ENCODE peak calls at places on chromosome 7, in four cellular contexts. R is heart right ventricle, Q is OCI-LY7, J is fibroblast of pulmonary artery. P is an unnamed sample.

GRCh38 chr7:83882551-83882950 is 233.6 kb upstream of the SEMA3E start:
- DNase-seq in Q (no peak), R (no peak), J (no peak), P (no peak)

GRCh38 chr7:121480566-121481335 is 84.6 kb upstream of the FAM3C start:
- DNase-seq in J (no peak), Q (peak; percentile 14), R (no peak), P (no peak)

GRCh38 chr7:101957733-101958525 is 140.5 kb downstream of the CUX1 start:
- DNase-seq in R (no peak), Q (peak; percentile 54), J (no peak), P (no peak)

GRCh38 chr7:46810986-46811385 is 770.9 kb downstream of the TNS3 start:
- DNase-seq in J (no peak), Q (no peak), R (no peak), P (no peak)

GRCh38 chr7:108004220-108005142 is 1.5 kb upstream of the LAMB1 start:
- DNase-seq in J (peak; percentile 88), R (peak; percentile 27), Q (no peak), P (no peak)

GRCh38 chr7:156160811-156161210 is 348.5 kb upstream of the SHH start:
- DNase-seq in Q (no peak), J (no peak), R (no peak), P (no peak)

GRCh38 chr7:70215491-70215890 is 617.2 kb downstream of the AUTS2 start:
- DNase-seq in J (no peak), R (no peak), Q (peak; percentile 15), P (peak; percentile 29)

GRCh38 chr7:30252885-30253795 is 31.3 kb upstream of the ZNRF2 start:
- DNase-seq in Q (no peak), J (peak; percentile 40), R (peak; percentile 72), P (no peak)

GRCh38 chr7:128829391-128830166 is 627 bp upstream of the FLNC start:
- DNase-seq in R (peak; percentile 61), J (peak; percentile 40), Q (no peak), P (no peak)

GRCh38 chr7:124032369-124033092 is at the start of gene TMEM229A:
- DNase-seq in R (peak; percentile 3), Q (no peak), J (peak; percentile 52), P (peak; percentile 33)
- H3K4me3 ChIP-seq in R (peak within 1 kb of the TSS; percentile 44), Q (no peak within 1 kb of the TSS), J (peak within 1 kb of the TSS; percentile 56), P (no peak within 1 kb of the TSS)

DNA sequence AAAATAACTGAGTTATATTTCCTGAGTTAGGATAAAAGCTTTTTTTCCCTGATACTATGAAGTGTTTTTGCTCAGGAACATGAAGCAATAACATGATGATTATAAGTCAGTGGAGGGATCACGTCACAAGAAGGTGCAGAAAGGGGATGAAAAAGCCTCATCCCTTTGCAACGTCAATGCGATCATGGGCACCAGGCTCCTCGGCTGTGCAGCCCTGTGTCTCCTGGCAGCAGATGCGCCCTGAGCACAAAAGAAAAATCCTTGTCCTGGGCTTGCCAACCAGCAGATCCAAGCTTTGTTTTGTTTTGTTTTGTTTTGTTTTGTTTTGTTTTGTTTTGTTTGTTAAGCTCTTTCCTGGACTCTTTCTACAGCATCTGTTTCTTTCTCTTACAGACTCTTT is 103.5 kb upstream of the PRSS1 start:
- DNase-seq in J (no peak), Q (no peak), R (no peak), P (no peak)
- H3K4me3 ChIP-seq in J (no peak overlapping the region), Q (no peak overlapping the region), R (no peak overlapping the region), P (no peak overlapping the region)

DNA sequence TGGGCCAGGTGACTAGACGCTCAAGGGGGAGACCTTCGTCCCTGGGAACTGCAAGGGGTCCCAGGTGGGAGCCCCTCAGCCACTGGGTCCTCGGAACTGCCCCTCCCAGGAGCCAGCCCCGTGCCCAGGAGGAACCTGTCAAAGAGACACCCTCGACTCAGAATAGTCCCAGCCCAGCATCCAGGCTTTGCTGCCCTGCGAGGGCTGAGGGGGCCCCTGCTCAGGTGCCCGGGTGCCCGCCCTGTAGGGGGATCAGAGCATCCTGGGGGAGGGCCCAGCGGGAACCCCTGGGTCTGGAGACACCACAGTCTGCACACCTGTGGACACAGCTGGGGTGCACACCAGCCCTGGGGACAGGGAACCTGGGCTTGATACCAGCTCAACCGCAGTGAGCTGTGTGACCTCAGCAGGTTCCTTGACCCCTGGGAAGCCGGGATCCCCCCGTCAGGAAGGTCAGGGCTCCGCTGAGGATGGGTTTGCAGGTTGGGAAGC is 394 bp downstream of the ELN start:
- DNase-seq in R (no peak), Q (no peak), J (no peak), P (no peak)
- H3K4me3 ChIP-seq in R (peak overlapping the region; percentile 48), Q (no peak overlapping the region), J (peak overlapping the region; percentile 12), P (no peak overlapping the region)

DNA sequence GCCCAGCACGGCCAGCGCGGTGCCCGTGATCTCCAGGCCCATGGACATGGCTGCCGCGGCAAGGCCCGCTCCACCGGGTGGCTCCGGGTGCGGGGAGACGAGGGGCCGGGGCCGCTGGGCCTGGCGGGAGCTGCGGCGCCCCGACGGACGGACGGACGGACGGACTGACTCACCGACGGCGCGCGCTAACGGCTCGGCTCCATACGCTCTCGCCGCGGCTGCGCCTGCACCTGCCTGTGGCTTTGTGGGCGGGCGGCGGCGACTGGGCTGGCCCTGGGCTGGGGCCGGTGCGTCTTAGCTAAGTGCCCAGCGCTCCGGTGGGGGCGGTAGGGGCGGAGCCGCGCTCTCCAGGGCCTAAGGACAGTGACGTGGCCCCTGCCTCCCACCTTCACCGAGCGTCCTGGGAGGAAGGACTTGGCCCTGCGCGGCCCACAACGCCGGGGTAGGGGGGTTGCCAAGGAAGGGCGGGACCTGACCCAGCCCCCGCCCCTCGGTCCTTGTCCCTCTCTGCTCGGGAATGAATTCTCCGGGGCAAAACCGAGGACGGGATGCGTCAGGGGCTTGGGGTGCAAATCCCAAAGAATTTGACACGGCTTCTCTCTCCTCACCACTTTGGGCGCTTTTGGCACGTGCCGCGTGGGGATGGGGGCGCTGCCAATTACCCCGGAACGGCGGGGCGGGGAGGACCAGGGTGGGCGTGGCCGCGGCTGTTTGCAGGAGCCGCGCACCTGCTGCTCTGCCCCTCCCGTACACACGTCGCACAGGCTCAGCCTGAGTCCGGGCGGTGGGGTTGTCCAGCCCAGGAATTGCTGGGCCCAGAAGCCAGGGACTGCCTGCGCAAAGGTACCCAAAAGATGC is at the start of gene CLDN3:
- DNase-seq in R (no peak), J (no peak), Q (peak; percentile 13), P (peak; percentile 23)
- H3K4me3 ChIP-seq in R (no peak within 1 kb of the TSS), J (no peak within 1 kb of the TSS), Q (peak within 1 kb of the TSS; percentile 15), P (no peak within 1 kb of the TSS)

DNA sequence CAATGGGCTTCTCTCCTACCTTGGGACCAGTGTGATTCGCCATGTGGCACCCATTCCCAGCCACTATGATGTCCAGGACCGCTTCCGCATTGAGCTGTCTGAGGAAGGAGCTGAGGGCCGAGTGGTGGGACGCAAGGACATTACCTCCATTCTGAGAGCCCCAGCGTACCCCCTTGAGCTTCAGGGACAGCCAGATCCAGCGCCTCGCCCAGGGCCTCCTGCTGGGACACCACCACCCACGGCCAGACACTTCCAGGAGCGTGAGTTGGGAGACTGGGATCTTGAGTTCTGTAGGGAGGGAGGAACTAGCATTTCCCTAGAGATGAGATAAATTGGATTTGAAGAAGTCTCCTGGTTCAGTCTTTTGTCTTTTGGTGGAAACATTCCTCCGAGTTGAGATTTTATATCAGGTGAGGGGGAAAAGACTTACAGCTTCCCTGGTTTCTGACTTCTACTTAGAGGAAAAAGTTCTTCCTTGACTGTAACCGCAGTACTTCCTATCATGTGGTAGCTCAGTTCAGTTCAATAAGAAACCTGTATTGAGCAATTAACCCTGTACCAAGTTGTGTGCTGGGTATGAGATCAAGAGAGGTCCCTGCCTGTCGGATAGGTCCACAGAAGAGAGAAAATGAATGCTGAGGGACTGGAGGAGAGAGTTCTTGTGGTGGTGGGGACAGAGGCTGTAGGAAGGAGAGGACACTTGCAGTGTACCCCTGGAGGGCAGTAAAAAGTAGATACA is 1.3 kb downstream of the MOSPD3 start:
- DNase-seq in R (no peak), Q (no peak), J (no peak), P (no peak)
- H3K4me3 ChIP-seq in R (peak overlapping the region; percentile 85), Q (no peak overlapping the region), J (peak overlapping the region; percentile 76), P (no peak overlapping the region)

DNA sequence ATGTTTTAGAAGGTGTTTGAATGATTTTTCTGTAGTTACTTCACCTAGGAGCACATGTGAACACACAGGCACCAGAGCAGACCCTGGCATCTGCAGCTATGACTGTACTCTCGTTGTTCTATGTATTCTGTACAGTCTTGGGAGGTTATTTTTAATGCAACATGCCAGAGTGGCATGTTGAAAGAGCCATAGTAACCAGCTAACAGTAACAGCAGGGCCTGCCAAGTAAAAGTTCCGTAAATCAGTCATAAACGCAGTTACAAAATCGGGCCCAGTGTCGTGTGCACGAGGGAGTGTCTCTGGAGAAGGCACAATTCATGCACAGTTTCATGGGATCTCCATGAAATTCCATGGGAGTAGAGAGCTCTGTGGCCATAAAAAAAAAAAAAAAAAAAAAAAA is 108.3 kb upstream of the CDK6 start:
- DNase-seq in J (peak; percentile 29), Q (no peak), R (no peak), P (no peak)
- H3K4me3 ChIP-seq in J (no peak overlapping the region), Q (no peak overlapping the region), R (no peak overlapping the region), P (no peak overlapping the region)

GRCh38 chr7:95397381-95397780 is 1.2 kb upstream of the PON3 start:
- DNase-seq in Q (no peak), R (no peak), J (no peak), P (no peak)
- H3K4me3 ChIP-seq in Q (no peak overlapping the region), R (peak overlapping the region; percentile 59), J (no peak overlapping the region), P (no peak overlapping the region)

GRCh38 chr7:6529643-6530042 is 21.6 kb downstream of the GRID2IP start:
- DNase-seq in J (no peak), Q (no peak), R (no peak), P (no peak)

GRCh38 chr7:6533893-6534804 is 17.1 kb downstream of the GRID2IP start:
- DNase-seq in Q (no peak), J (no peak), R (no peak), P (no peak)

GRCh38 chr7:6532516-6532915 is 18.7 kb downstream of the GRID2IP start:
- DNase-seq in Q (no peak), R (no peak), J (no peak), P (no peak)

GRCh38 chr7:6530626-6531491 is 20.4 kb downstream of the GRID2IP start:
- DNase-seq in Q (peak; percentile 78), R (no peak), J (no peak), P (peak; percentile 48)

DNA sequence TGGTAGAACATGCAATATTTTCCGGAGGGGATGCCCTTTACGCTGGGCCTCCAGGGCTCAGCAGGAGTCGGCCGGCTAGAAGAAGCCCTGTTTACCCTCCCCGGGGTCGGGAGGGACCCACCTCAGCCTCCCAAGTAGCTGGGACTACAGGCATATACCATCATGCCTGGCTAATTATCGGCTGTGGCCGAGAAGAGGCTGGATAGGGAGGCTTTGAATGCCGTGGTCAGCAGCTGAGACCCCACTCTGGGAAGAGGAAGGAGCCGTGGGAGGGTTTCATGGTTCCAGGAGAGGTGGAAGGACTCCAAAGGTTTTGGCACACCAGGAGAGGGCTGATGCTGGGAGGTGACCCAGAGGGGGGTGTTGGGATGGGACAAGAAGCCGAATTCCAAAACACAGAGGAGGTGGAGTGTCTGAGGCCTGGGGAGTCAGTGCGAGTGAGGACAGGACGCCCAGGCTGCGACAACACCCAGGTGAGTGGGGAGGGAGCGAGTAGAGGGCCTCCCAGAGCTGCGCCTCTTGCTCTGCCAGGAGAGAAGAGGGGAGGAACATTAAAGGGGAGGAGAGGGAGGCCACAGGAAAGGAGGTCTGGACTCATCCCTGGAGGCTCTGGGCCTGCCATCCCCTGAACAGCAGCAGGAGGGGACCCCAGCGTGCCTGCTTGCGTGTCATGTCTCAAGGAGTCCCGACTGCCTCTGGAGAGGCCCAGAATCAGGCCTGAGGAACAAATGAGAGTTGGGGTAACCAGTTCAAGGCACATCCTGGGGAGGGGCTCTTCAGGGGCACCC is 19.6 kb downstream of the GRID2IP start:
- DNase-seq in J (no peak), Q (no peak), R (no peak), P (no peak)
- H3K4me3 ChIP-seq in J (no peak overlapping the region), Q (peak overlapping the region; percentile 73), R (no peak overlapping the region), P (peak overlapping the region; percentile 70)

GRCh38 chr7:143280160-143280559 is 4.6 kb upstream of the TMEM139 start:
- DNase-seq in J (no peak), R (no peak), Q (no peak), P (no peak)
- H3K4me3 ChIP-seq in J (no peak overlapping the region), R (peak overlapping the region; percentile 3), Q (no peak overlapping the region), P (no peak overlapping the region)